ENCODE peak calls at places on chromosomes 3 and 15, in five cellular contexts. K is tibial nerve, R is A549, D is cardiac fibroblast, V is HFF-Myc. U is an unnamed sample.

GRCh38 chr15:57427367-57427821 is 51.1 kb downstream of the CGNL1 start:
- DNase-seq in V (no peak), K (peak), D (peak), R (peak), U (no peak)

GRCh38 chr3:148735597-148735996 is 37.9 kb downstream of the AGTR1 start:
- DNase-seq in R (no peak), V (no peak), K (no peak), D (peak), U (no peak)

GRCh38 chr3:107881517-107881916 is 209.3 kb downstream of the CD47 start:
- DNase-seq in V (no peak), K (no peak), D (no peak), R (no peak), U (no peak)

GRCh38 chr15:61169904-61170695 is 59.0 kb downstream of the RORA start:
- DNase-seq in R (no peak), V (no peak), D (no peak), K (no peak), U (no peak)

GRCh38 chr3:164416491-164417222 is 661.6 kb downstream of the SI start:
- DNase-seq in R (no peak), D (peak), K (no peak), V (no peak), U (no peak)

GRCh38 chr3:67400476-67400875 is 253.9 kb downstream of the SUCLG2 start:
- DNase-seq in D (no peak), K (no peak), R (no peak), V (no peak), U (no peak)

GRCh38 chr3:141465221-141465620 is 21.6 kb upstream of the RASA2 start:
- DNase-seq in K (no peak), R (no peak), D (peak), V (no peak), U (no peak)

GRCh38 chr3:45120615-45121158 is 25.5 kb downstream of the CDCP1 start:
- DNase-seq in R (no peak), K (no peak), V (no peak), D (no peak), U (no peak)

GRCh38 chr3:4503050-4503449 is 9.9 kb downstream of the ITPR1 start:
- DNase-seq in V (no peak), R (no peak), D (no peak), K (no peak), U (no peak)

DNA sequence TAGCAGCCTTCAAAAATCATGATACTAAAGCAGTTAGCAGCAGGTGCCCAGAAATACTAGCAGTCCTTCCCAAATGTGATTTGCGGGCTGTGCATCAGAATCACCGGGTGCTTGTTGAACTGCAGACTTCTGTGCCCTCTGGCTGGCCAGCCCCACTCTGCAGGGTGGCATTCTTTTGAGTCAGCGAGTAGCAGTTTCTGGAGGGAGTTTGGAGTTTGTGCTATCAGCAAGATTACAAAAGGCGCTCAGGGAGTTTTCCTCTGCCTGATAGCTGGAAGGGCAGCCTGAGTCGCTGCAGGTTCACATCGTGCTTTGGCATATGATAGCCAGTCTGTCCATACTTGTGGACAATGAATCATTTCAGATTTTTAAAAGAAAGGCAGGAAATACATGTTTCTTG is 57.6 kb downstream of the CLDN11 start:
- DNase-seq in R (no peak), K (no peak), V (no peak), D (no peak), U (no peak)
- TF ChIP-seq CTCF in R (no peak), K (no peak), V (no peak), D (no peak), U (no peak)

DNA sequence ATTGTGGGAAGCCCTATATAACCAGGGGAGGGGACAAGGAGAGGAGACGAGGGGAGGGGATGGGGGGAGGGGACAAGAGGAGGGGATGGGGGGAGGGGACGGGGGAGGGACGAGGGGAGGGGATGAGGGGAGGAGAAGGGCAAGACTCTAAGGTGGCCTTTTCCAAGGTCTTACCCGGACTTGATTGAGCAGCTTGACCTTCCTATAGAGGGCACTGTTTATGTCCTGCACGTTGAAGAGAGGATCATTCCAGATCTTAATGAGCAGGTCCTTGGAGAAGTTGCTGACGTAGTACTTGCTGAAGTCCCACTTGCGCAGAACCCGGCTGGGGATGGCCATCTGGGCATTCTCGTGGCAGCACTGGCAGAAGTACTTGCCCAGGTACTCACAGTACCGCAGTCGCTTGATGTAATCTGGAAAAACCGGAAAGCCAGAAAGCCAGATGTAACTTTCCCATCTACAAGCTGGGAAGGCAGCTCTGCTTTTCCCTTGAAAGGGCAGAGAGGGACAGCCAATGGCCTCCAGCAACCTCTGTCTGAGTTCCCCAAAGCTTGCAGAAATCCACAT is 55.7 kb downstream of the RUBCN start:
- DNase-seq in V (no peak), R (no peak), D (no peak), K (no peak), U (no peak)
- TF ChIP-seq CTCF in V (no peak), R (no peak), D (no peak), K (no peak), U (no peak)

GRCh38 chr3:2770451-2770850 is 339.7 kb downstream of the IL5RA start:
- DNase-seq in K (no peak), D (no peak), V (no peak), R (no peak), U (no peak)

DNA sequence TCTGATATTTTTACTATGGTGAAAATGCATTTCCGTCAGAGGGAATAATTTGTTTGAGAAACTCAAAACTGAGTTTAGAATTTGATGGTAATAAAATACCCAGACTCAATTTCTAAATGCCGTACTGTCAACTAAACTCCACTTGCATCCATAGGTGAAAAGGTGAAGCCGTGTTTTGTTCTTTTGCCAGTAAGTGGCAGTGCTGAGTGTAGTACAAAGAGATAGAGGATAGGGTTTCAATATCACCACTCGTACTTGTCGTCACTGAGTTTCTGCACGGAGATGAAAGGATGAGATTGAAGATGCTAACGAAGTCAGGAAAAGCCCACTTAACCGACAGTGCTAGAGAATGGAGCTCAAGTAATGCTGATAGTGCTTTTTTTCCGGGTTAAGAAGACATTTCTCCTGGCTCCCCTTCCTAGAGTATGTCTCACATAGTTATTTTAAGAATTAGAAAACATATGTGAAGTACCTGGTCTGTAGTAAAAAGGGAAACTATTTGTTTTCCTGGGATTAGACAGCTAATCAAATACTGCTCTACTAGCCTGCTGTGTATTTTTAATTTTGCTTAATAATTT is 345.1 kb downstream of the IL5RA start:
- DNase-seq in K (no peak), V (no peak), R (no peak), D (no peak), U (no peak)
- TF ChIP-seq CTCF in K (no peak), V (no peak), R (no peak), D (no peak), U (no peak)

GRCh38 chr3:58731673-58732072 is 65.1 kb upstream of the FAM3D start:
- DNase-seq in K (no peak), V (no peak), D (no peak), R (no peak), U (no peak)
- TF ChIP-seq CTCF in K (no peak), V (no peak), D (no peak), R (no peak), U (no peak)

U was measured in glutamatergic neuron.